ENCODE peak calls at places on chromosomes 12 and 14, in seven cellular contexts. F is mesendoderm, E is mesenchymal stem cell, K is IMR-90, W is neuronal stem cell, D is H9, U is H1. Y is an unnamed sample. For H3K4me1, the result is how much of the 10 kb centered on the place peaks cover.

GRCh38 chr14:95323917-95324316 is 4.2 kb upstream of the CLMN start:
- DNase-seq in F (no peak), E (no peak), K (no peak), W (no peak), D (no peak), U (no peak), Y (peak)

GRCh38 chr14:61891251-61891650 is 129.0 kb downstream of the SNAPC1 start:
- DNase-seq in F (peak), E (no peak), K (peak), W (peak), D (no peak), U (no peak), Y (no peak)

GRCh38 chr14:76647699-76648298 is 113.5 kb upstream of the VASH1 start:
- DNase-seq in F (peak), E (peak), K (peak), W (peak), D (peak), U (no peak), Y (peak)

GRCh38 chr14:101061411-101062064 is 158.0 kb upstream of the RTL1 start:
- DNase-seq in F (no peak), E (no peak), K (no peak), W (no peak), D (no peak), U (no peak), Y (no peak)

GRCh38 chr14:89416002-89416995 is 734 bp downstream of the FOXN3 start:
- DNase-seq in F (peak), E (peak), K (peak), W (peak), D (peak), U (peak), Y (peak)

GRCh38 chr12:81128930-81129554 is 51.2 kb downstream of the ACSS3 start:
- DNase-seq in F (peak), E (peak), K (peak), W (peak), D (peak), U (no peak), Y (peak)

GRCh38 chr12:78483767-78484315 is 380.7 kb upstream of the SYT1 start:
- DNase-seq in F (no peak), E (no peak), K (no peak), W (no peak), D (no peak), U (no peak), Y (no peak)

GRCh38 chr12:52813885-52814709 is at the start of gene KRT4:
- DNase-seq in F (no peak), E (no peak), K (no peak), W (no peak), D (no peak), U (no peak), Y (no peak)

GRCh38 chr14:47539065-47539464 is 136.3 kb downstream of the MDGA2 start:
- DNase-seq in F (peak), E (peak), K (no peak), W (no peak), D (peak), U (peak), Y (peak)

GRCh38 chr12:53207042-53207441 is at the start of gene ITGB7:
- DNase-seq in F (no peak), E (no peak), K (no peak), W (no peak), D (no peak), U (no peak), Y (no peak)

GRCh38 chr14:62301076-62301475 is 538.9 kb downstream of the SNAPC1 start:
- DNase-seq in F (no peak), E (no peak), K (peak), W (no peak), D (no peak), U (no peak), Y (no peak)

GRCh38 chr12:34218193-34219045 is 196.1 kb downstream of the ALG10 start:
- DNase-seq in F (peak), E (peak), K (peak), W (no peak), D (peak), U (peak), Y (peak)

GRCh38 chr12:106137456-106138278 is 1.1 kb downstream of the NUAK1 start:
- DNase-seq in F (no peak), E (peak), K (peak), W (no peak), D (no peak), U (no peak), Y (no peak)

GRCh38 chr12:65965358-65965757 is 141.1 kb downstream of the HMGA2 start:
- DNase-seq in F (no peak), E (no peak), K (peak), W (no peak), D (no peak), U (no peak), Y (no peak)

GRCh38 chr14:23299558-23299957 is 3.1 kb downstream of the PPP1R3E start:
- DNase-seq in F (no peak), E (peak), K (peak), W (no peak), D (no peak), U (no peak), Y (no peak)

GRCh38 chr14:103133213-103134140 is 10.2 kb downstream of the TNFAIP2 start:
- DNase-seq in F (no peak), E (no peak), K (no peak), W (no peak), D (no peak), U (no peak), Y (no peak)

GRCh38 chr14:68251766-68252100 is 432.2 kb downstream of the RAD51B start:
- DNase-seq in F (no peak), E (no peak), K (no peak), W (no peak), D (no peak), U (no peak), Y (no peak)
- H3K4me1 ChIP-seq in F (under half), E (under half), K (under half), W (under half), D (under half), U (under half), Y (under half)

DNA sequence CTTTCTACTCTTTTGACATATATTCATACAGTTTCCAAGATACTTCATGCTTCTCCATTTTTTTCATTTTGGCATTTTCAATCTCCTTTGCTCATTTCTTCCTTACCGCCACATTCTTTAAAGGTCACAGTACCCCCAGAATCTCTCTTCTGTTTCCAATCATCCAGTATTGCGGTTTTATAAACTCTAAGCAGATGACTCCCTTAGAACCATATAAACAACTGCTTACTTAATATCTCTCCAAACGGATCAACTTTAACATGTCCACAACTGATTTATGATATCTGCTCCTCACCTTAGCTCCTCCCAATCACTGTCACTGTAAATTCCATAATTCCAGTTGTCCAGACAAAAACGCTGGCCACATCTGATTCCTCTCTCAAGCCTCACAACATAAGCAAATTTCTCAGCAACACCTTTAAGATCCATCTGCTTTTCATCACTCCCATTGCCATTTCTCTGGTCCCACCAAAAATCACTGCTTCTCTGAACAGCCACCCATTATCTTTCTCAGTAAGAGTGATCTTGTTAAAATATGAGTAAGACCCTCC is 49.6 kb downstream of the HNRNPC start:
- DNase-seq in F (no peak), E (peak), K (no peak), W (no peak), D (no peak), U (no peak), Y (no peak)
- H4K8ac ChIP-seq in F (no peak), E (no peak), K (no peak), W (no peak), D (no peak), U (no peak), Y (no peak)

GRCh38 chr14:81033841-81034240 is 78.4 kb downstream of the TSHR start:
- DNase-seq in F (no peak), E (no peak), K (no peak), W (no peak), D (no peak), U (no peak), Y (peak)
- H3K4me1 ChIP-seq in F (under half), E (under half), K (under half), W (under half), D (under half), U (under half), Y (under half)

GRCh38 chr12:82955020-82955419 is 268.3 kb downstream of the TMTC2 start:
- DNase-seq in F (no peak), E (no peak), K (no peak), W (no peak), D (no peak), U (no peak), Y (peak)

GRCh38 chr12:82954064-82954463 is 267.4 kb downstream of the TMTC2 start:
- DNase-seq in F (no peak), E (no peak), K (no peak), W (no peak), D (no peak), U (no peak), Y (no peak)

GRCh38 chr12:82959821-82960220 is 273.1 kb downstream of the TMTC2 start:
- DNase-seq in F (no peak), E (no peak), K (no peak), W (no peak), D (no peak), U (no peak), Y (no peak)

GRCh38 chr12:82954572-82954971 is 267.9 kb downstream of the TMTC2 start:
- DNase-seq in F (no peak), E (no peak), K (no peak), W (no peak), D (no peak), U (no peak), Y (no peak)

GRCh38 chr12:82958966-82959365 is 272.3 kb downstream of the TMTC2 start:
- DNase-seq in F (no peak), E (no peak), K (no peak), W (no peak), D (no peak), U (no peak), Y (no peak)
- H4K8ac ChIP-seq in F (no peak), E (no peak), K (no peak), W (no peak), D (no peak), U (no peak), Y (no peak)

GRCh38 chr12:92535961-92536360 is 166.8 kb upstream of the PLEKHG7 start:
- DNase-seq in F (no peak), E (no peak), K (no peak), W (no peak), D (no peak), U (no peak), Y (no peak)

GRCh38 chr12:92539966-92540791 is 162.6 kb upstream of the PLEKHG7 start:
- DNase-seq in F (peak), E (no peak), K (no peak), W (no peak), D (peak), U (peak), Y (no peak)

GRCh38 chr12:92541024-92541423 is 161.8 kb upstream of the PLEKHG7 start:
- DNase-seq in F (no peak), E (no peak), K (no peak), W (no peak), D (no peak), U (no peak), Y (no peak)

GRCh38 chr12:92537235-92537960 is 165.4 kb upstream of the PLEKHG7 start:
- DNase-seq in F (peak), E (no peak), K (no peak), W (no peak), D (no peak), U (no peak), Y (peak)

DNA sequence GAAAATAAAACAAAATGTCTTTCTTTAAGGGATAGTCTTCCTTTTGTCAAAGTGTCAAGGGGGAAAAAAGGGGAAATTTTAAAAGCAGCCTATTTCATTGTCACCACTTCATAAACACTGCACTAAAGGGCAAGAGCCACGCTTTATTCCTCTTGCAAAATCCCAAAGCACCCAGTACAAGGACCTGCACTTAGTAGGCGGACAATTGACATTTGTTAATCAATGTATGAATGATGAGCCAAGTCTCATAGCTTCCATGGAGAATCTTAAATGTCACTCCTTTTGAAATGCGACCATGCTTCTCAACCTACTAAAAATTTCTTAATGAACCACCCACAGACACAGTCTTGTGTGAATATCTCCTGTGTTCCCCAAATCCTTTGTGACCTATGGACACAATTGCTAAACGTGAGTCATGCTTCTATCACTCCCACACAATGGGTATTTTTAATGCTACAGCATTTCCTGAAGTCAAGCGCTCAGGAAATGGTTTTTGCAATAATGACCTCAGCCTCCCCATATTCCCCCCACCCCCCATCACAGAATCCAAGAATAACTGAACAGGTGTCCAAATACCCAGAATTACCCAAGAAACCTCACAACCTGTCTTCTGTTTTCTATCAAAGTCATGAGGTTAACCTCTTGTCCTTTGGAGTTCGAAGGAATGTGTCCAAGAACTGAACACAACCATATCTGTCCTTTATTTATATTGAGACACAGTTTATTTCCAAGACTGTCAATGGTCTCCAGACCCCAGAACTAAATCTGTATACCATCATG is 163.6 kb upstream of the PLEKHG7 start:
- DNase-seq in F (no peak), E (peak), K (peak), W (no peak), D (no peak), U (no peak), Y (peak)
- H3K4me1 ChIP-seq in F (under half), E (under half), K (under half), W (under half), D (under half), U (under half), Y (under half)

GRCh38 chr12:92810370-92810769 is 107.6 kb downstream of the PLEKHG7 start:
- DNase-seq in F (no peak), E (no peak), K (no peak), W (no peak), D (no peak), U (no peak), Y (no peak)
- H4K8ac ChIP-seq in F (no peak), E (no peak), K (no peak), W (no peak), D (no peak), U (no peak), Y (no peak)

GRCh38 chr12:45981075-45981837 is 9.1 kb downstream of the SCAF11 start:
- DNase-seq in F (no peak), E (no peak), K (no peak), W (no peak), D (no peak), U (no peak), Y (no peak)
- H3K4me1 ChIP-seq in F (under half), E (under half), K (under half), W (under half), D (under half), U (under half), Y (under half)

GRCh38 chr12:102876883-102877282 is 40.2 kb downstream of the PAH start:
- DNase-seq in F (peak), E (no peak), K (no peak), W (no peak), D (peak), U (peak), Y (peak)
- H4K8ac ChIP-seq in F (no peak), E (no peak), K (no peak), W (no peak), D (no peak), U (no peak), Y (no peak)

DNA sequence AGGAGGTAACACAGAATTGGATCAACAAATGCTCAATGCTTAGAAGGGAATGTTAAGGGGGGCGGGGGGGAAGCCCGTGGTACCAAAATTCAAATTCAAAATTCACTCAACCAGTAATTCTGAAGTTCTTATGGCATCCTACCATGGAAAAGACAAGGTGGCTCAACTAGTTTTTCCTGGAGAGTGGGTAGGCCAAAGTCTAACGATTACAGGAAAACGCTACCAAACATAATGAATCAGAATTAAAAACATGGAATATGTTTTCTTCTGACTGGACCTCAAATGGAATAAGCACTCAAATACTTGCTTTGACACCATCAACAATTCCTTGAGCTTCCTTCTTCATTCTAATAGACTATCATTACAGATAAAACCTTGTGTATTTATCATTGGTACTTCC is 2.3 kb downstream of the NACA start:
- DNase-seq in F (no peak), E (no peak), K (no peak), W (no peak), D (no peak), U (no peak), Y (peak)
- H3K4me1 ChIP-seq in F (under half), E (under half), K (under half), W (under half), D (under half), U (under half), Y (under half)

Y was measured in trophoblast cell.